ENCODE peak calls at places on chromosome X, in four cellular contexts. M is K562, X is A549, D is GM12878. E is an unnamed sample.

GRCh38 chrX:40550069-40550468 is 30.7 kb upstream of the ATP6AP2 start:
- DNase-seq in D (no peak), X (no peak), M (no peak), E (no peak)

GRCh38 chrX:72621619-72622485 is 49.2 kb upstream of the HDAC8 start:
- DNase-seq in X (peak; percentile 1), D (peak; percentile 24), M (no peak), E (no peak)

GRCh38 chrX:14616876-14617275 is 87.5 kb downstream of the GLRA2 start:
- DNase-seq in D (no peak), X (no peak), M (no peak), E (no peak)

GRCh38 chrX:14676431-14676830 is 147.1 kb downstream of the GLRA2 start:
- DNase-seq in M (no peak), D (no peak), X (no peak), E (no peak)

GRCh38 chrX:22043872-22044271 is 11.7 kb downstream of the PHEX start:
- DNase-seq in X (no peak), M (no peak), D (no peak), E (no peak)

GRCh38 chrX:78092296-78092695 is 11.8 kb upstream of the PGK1 start:
- DNase-seq in X (no peak), M (no peak), D (peak; percentile 37), E (peak; percentile 12)

GRCh38 chrX:136353519-136354095 is 52.8 kb downstream of the ADGRG4 start:
- DNase-seq in M (no peak), D (no peak), X (no peak), E (no peak)

GRCh38 chrX:22220941-22221340 is 51.8 kb upstream of the CBLL2 start:
- DNase-seq in M (no peak), X (peak; percentile 6), D (no peak), E (no peak)

GRCh38 chrX:39337461-39337860 is 536.2 kb downstream of the MID1IP1 start:
- DNase-seq in X (no peak), D (no peak), M (no peak), E (no peak)

GRCh38 chrX:3485727-3486126 is 139.3 kb upstream of the MXRA5 start:
- DNase-seq in M (no peak), D (no peak), X (no peak), E (no peak)

GRCh38 chrX:100745806-100746537 is 14.1 kb upstream of the SYTL4 start:
- DNase-seq in X (no peak), M (no peak), D (no peak), E (no peak)

GRCh38 chrX:104370089-104370488 is 115.4 kb upstream of the ESX1 start:
- DNase-seq in M (peak; percentile 5), X (peak; percentile 5), D (no peak), E (peak; percentile 6)

GRCh38 chrX:153968754-153969124 is 2.9 kb downstream of the HCFC1 start:
- DNase-seq in D (no peak), M (no peak), X (no peak), E (no peak)

GRCh38 chrX:112851806-112852205 is 11.2 kb upstream of the AMOT start:
- DNase-seq in M (no peak), X (no peak), D (peak; percentile 63), E (no peak)

GRCh38 chrX:2577844-2578444 is 77.2 kb upstream of the DHRSX start:
- DNase-seq in X (no peak), D (no peak), M (no peak), E (no peak)

GRCh38 chrX:153643431-153644351 is 3.3 kb upstream of the DUSP9 start:
- DNase-seq in X (peak; percentile 44), M (peak; percentile 78), D (no peak), E (no peak)

GRCh38 chrX:36214924-36215323 is 295.4 kb downstream of the CFAP47 start:
- DNase-seq in X (no peak), D (no peak), M (no peak), E (no peak)

GRCh38 chrX:101462892-101463291 is 22.4 kb upstream of the ARMCX4 start:
- DNase-seq in X (peak; percentile 19), D (no peak), M (no peak), E (peak; percentile 10)

GRCh38 chrX:1933964-1934363 is 319.1 kb downstream of the ASMT start:
- DNase-seq in X (no peak), D (no peak), M (no peak), E (no peak)

GRCh38 chrX:49932786-49933185 is 10.4 kb downstream of the CLCN5 start:
- DNase-seq in X (no peak), M (no peak), D (no peak), E (no peak)

GRCh38 chrX:140508958-140509357 is 4.1 kb upstream of the SOX3 start:
- DNase-seq in X (no peak), D (no peak), M (no peak), E (no peak)

GRCh38 chrX:128035318-128035717 is 16.9 kb downstream of the ACTRT1 start:
- DNase-seq in D (no peak), M (no peak), X (no peak), E (no peak)

GRCh38 chrX:31545726-31546125 is 473.9 kb upstream of the FTHL17 start:
- DNase-seq in D (no peak), X (no peak), M (no peak), E (no peak)

GRCh38 chrX:150476183-150476699 is 92.2 kb upstream of the MTM1 start:
- DNase-seq in M (no peak), X (no peak), D (no peak), E (no peak)

GRCh38 chrX:47802589-47802988 is 34.1 kb upstream of the ZNF81 start:
- DNase-seq in X (peak; percentile 12), D (no peak), M (no peak), E (peak; percentile 10)

GRCh38 chrX:72048515-72049455 is 82.9 kb downstream of the RTL5 start:
- DNase-seq in D (no peak), X (no peak), M (no peak), E (no peak)

GRCh38 chrX:107396235-107396634 is 53.2 kb upstream of the FRMPD3 start:
- DNase-seq in D (no peak), X (no peak), M (no peak), E (no peak)

GRCh38 chrX:154593201-154593600 is 8.3 kb downstream of the CTAG1A start:
- DNase-seq in X (no peak), M (no peak), D (no peak), E (no peak)

GRCh38 chrX:154013614-154014360 is 5.9 kb downstream of the IRAK1 start:
- DNase-seq in X (peak; percentile 64), D (no peak), M (peak; percentile 60), E (no peak)

GRCh38 chrX:1582686-1583437 is 8.5 kb upstream of the AKAP17A start:
- DNase-seq in D (no peak), X (peak; percentile 74), M (no peak), E (peak; percentile 63)

GRCh38 chrX:149707147-149707901 is 4.5 kb upstream of the MAGEA11 start:
- DNase-seq in D (no peak), X (no peak), M (no peak), E (no peak)

GRCh38 chrX:122552291-122552800 is 631.7 kb upstream of the GRIA3 start:
- DNase-seq in D (no peak), X (no peak), M (no peak), E (no peak)

GRCh38 chrX:133676344-133677122 is 261.2 kb upstream of the GPC4 start:
- DNase-seq in X (no peak), D (no peak), M (no peak), E (peak; percentile 53)

DNA sequence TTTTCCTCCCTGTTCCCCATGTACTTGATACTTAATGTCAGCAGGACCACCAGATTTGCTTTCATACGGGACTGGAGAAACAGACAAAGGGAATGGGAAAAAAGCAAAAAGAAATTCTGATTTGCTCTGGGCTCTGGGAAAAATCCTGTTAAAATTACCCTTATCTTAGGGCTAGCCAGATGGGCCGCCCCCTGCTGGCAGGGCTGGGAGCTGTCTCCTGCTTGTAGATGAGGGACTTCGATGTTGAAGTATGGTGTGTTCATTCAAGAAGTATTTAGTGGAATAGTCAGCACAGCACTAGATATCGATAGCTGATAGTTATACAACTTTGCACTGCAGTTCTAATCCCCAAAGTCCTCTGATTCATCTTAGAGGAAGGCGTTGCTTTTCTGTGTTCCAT is 45.8 kb downstream of the BCORL1 start:
- DNase-seq in D (no peak), M (peak; percentile 59), X (peak; percentile 28), E (no peak)
- TF ChIP-seq CHD4 in D (no peak), M (no peak), X (no peak), E (no peak)

GRCh38 chrX:44875185-44875489 is 2.1 kb downstream of the KDM6A start:
- DNase-seq in D (no peak), M (no peak), X (no peak), E (no peak)

GRCh38 chrX:44872817-44873414 is at the start of gene KDM6A:
- DNase-seq in D (peak; percentile 94), M (peak; percentile 95), X (peak; percentile 94), E (peak; percentile 91)

GRCh38 chrX:44873415-44874270 is 655 bp downstream of the KDM6A start:
- DNase-seq in X (no peak), M (peak; percentile 29), D (no peak), E (no peak)

GRCh38 chrX:44876076-44876475 is 3.1 kb downstream of the KDM6A start:
- DNase-seq in X (no peak), M (no peak), D (no peak), E (no peak)

DNA sequence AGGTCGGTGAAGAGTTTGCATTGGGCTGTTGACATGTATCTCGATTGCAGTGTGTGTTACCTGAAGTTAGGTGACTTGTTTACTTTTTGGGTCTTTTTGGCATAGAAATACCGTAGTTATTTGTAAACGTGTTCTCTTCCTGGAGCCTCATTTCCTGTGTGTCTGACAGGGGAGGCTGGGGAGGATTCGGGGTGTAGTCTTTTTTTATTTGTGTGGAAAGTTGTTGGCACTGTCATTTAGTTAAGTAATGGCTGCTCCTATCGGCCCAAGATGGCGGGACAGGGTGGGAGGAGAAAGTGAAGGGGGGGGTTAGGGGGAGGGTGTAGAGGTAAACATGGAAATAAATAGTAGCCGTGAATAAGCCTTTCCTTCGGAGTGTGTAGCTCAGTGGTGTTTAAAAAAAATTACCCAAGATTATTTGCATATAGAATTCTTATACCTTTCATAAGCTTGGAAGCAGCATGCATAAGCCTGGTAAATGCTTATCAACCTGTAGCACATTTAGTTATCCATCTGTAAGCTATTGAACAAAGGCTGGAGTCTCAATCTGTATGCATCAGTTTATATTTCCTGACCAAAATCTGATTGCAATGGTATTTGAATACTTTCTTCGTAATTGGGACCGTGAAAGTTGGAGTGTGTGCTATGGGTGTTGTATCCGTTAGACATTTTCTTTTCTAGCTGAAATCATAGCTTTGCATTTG is 1.6 kb downstream of the KDM6A start:
- DNase-seq in M (peak; percentile 46), D (no peak), X (peak; percentile 68), E (no peak)
- TF ChIP-seq RFX5 in M (no peak), D (no peak), X (no peak), E (no peak)

DNA sequence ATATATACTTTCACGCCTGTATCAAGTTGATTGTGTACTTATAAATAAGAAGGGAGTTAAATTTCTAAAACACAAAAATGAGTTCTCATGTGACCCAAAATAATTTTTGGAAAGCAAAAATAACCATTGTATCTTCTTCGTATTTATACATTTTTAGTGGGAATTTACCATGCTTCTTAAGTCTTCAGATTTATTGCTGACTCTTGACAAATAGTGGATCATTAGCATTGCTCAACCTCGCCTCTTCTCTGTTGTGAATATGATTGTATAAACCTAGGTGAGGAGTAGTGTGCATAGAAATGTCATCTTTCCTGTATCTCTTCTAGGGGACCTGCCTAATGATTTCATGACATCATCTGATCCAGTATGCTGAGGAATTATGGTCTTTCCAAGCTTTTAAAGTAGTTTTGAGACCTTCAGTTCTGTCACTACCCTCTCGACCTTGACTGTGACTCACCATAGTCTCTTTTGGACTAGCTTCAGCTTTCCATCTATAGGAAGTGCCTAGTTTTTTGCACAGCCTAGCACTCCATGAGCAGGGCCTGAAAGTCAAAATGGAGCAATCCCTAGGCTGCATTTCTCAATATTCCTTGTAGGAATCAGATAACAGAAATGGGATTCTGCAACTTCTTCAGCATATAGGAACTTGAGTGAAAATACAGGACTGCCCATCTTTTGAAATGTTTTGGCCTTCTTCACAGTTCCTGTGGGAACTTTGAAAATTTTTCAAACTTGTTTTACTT is 157.6 kb downstream of the ARX start:
- DNase-seq in X (no peak), D (no peak), M (no peak), E (no peak)
- TF ChIP-seq CHD4 in X (no peak), D (no peak), M (no peak), E (no peak)

GRCh38 chrX:37314526-37314925 is 34.6 kb upstream of the PRRG1 start:
- DNase-seq in D (no peak), M (no peak), X (no peak), E (no peak)
- TF ChIP-seq RFX5 in D (no peak), M (no peak), X (no peak), E (no peak)